ENCODE peak calls at places on chromosomes 4 and X, in six cellular contexts. D, W, Z, S, C and G are unnamed samples.

GRCh38 chr4:38621004-38621684 is 42.9 kb upstream of the KLF3 start:
- DNase-seq in Z (no peak), C (no peak), S (peak; percentile 56), W (no peak), D (peak; percentile 87), G (no peak)

GRCh38 chrX:46693149-46693548 is 65.8 kb downstream of the SLC9A7 start:
- DNase-seq in Z (no peak), D (no peak), C (no peak), S (no peak), W (no peak), G (no peak)

GRCh38 chr4:143489116-143489515 is 24.4 kb upstream of the SMARCA5 start:
- DNase-seq in D (peak; percentile 28), S (peak; percentile 14), Z (no peak), W (no peak), C (no peak), G (no peak)

GRCh38 chrX:100663651-100664050 is 19.7 kb downstream of the SRPX2 start:
- DNase-seq in S (no peak), Z (no peak), D (no peak), C (no peak), W (no peak), G (no peak)

GRCh38 chrX:107029752-107030151 is 29.7 kb upstream of the MORC4 start:
- DNase-seq in D (no peak), S (no peak), C (no peak), Z (no peak), W (no peak), G (no peak)

GRCh38 chr4:39205000-39205399 is 22.7 kb downstream of the WDR19 start:
- DNase-seq in S (no peak), Z (no peak), C (no peak), D (no peak), W (no peak), G (no peak)

GRCh38 chrX:31223817-31224216 is 152.0 kb upstream of the FTHL17 start:
- DNase-seq in W (no peak), Z (no peak), S (peak; percentile 51), D (peak; percentile 80), C (no peak), G (no peak)

GRCh38 chr4:141802324-141802723 is 165.9 kb downstream of the IL15 start:
- DNase-seq in Z (no peak), S (no peak), W (no peak), D (peak; percentile 82), C (no peak), G (no peak)

GRCh38 chrX:29419774-29420553 is 795.4 kb upstream of the MAGEB2 start:
- DNase-seq in S (no peak), W (no peak), D (peak; percentile 69), Z (no peak), C (no peak), G (no peak)

GRCh38 chrX:10741496-10742048 is 121.2 kb upstream of the MID1 start:
- DNase-seq in W (no peak), D (no peak), Z (no peak), C (no peak), S (no peak), G (no peak)

GRCh38 chr4:174071591-174071990 is 211.9 kb downstream of the FBXO8 start:
- DNase-seq in S (no peak), W (no peak), C (no peak), D (no peak), Z (no peak), G (no peak)

GRCh38 chrX:107559506-107559905 is 68.8 kb upstream of the PRPS1 start:
- DNase-seq in Z (no peak), W (no peak), D (peak; percentile 16), C (no peak), S (no peak), G (no peak)

GRCh38 chrX:69150294-69150960 is 14.8 kb downstream of the PJA1 start:
- DNase-seq in D (no peak), Z (no peak), S (no peak), W (no peak), C (no peak), G (no peak)

GRCh38 chrX:131081772-131082755 is 23.9 kb downstream of the ARHGAP36 start:
- DNase-seq in C (no peak), S (no peak), W (no peak), Z (no peak), D (no peak), G (no peak)

GRCh38 chr4:70902577-70903281 is 560 bp downstream of the MOB1B start:
- DNase-seq in S (no peak), W (no peak), Z (no peak), C (no peak), D (peak; percentile 21), G (no peak)

GRCh38 chr4:142778430-142778829 is 67.7 kb downstream of the INPP4B start:
- DNase-seq in C (no peak), D (peak; percentile 74), S (no peak), Z (no peak), W (no peak), G (no peak)

GRCh38 chr4:82691431-82691830 is 107.2 kb downstream of the SCD5 start:
- DNase-seq in Z (no peak), C (no peak), S (no peak), D (no peak), W (no peak), G (no peak)

GRCh38 chr4:158606969-158607368 is 64.7 kb downstream of the C4orf46 start:
- DNase-seq in C (no peak), Z (no peak), W (no peak), S (no peak), D (no peak), G (no peak)

GRCh38 chr4:174401471-174402130 is 117.9 kb downstream of the CEP44 start:
- DNase-seq in Z (no peak), D (no peak), W (no peak), S (no peak), C (no peak), G (no peak)

GRCh38 chrX:25004040-25004439 is 11.7 kb downstream of the ARX start:
- DNase-seq in Z (no peak), C (no peak), W (no peak), D (no peak), S (no peak), G (no peak)

GRCh38 chrX:65608021-65608420 is 59.4 kb upstream of the MSN start:
- DNase-seq in C (no peak), Z (no peak), D (no peak), W (no peak), S (no peak), G (no peak)

GRCh38 chrX:40170830-40171512 is 73.2 kb upstream of the BCOR start:
- DNase-seq in Z (no peak), S (no peak), D (no peak), C (no peak), W (no peak), G (no peak)

GRCh38 chr4:123477804-123478209 is 81.2 kb downstream of the SPRY1 start:
- DNase-seq in S (no peak), W (peak; percentile 36), D (peak; percentile 50), C (no peak), Z (no peak), G (peak; percentile 36)

GRCh38 chrX:3326721-3327120 is 19.7 kb downstream of the MXRA5 start:
- DNase-seq in W (no peak), S (no peak), Z (no peak), D (peak; percentile 10), C (no peak), G (no peak)

DNA sequence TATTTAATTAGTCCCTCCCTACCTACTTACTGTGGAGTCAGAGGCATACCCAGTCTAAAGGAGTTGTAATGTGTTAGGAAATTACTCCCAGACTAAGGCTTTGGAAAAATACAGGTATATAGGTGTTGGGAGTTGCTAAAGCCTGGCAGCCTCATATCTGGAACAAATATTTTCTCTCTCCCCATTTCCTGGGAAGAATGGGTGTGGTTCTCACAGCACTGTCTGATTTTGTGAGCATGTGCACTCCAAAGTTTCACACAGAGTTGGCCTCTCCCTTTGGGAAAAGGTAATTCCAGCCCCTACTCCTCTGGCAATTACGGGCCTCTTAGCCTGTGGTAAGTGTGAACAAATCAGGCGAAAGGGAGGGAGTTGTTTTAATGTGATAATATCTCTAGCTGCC is 187.0 kb downstream of the MID1IP1 start:
- DNase-seq in S (no peak), Z (no peak), W (no peak), D (no peak), C (no peak), G (no peak)
- TF ChIP-seq CTCF in S (no peak), Z (no peak), W (no peak), D (no peak), C (no peak), G (no peak)

DNA sequence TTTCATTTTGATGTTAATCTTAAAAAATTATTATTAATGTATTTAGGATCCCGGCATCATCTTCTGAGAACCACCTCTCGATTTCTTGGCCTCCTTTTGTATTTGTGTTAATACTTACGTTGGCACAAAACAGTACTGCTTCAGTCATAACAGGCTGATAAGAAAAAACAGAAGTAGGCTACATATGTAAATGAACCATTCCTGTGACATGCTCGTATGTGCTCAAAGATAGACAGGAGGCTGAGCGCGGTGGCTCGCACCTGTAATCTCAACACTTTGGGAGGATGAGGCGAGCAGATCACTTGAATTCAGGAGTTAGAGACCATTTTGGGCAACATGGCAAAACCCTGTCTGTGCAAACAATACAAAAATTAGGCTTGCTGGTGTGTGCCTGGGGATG is 109.4 kb upstream of the H2AZ1 start:
- DNase-seq in S (no peak), C (no peak), Z (no peak), D (no peak), W (no peak), G (no peak)
- TF ChIP-seq CTCF in S (no peak), C (no peak), Z (no peak), D (no peak), W (no peak), G (no peak)

DNA sequence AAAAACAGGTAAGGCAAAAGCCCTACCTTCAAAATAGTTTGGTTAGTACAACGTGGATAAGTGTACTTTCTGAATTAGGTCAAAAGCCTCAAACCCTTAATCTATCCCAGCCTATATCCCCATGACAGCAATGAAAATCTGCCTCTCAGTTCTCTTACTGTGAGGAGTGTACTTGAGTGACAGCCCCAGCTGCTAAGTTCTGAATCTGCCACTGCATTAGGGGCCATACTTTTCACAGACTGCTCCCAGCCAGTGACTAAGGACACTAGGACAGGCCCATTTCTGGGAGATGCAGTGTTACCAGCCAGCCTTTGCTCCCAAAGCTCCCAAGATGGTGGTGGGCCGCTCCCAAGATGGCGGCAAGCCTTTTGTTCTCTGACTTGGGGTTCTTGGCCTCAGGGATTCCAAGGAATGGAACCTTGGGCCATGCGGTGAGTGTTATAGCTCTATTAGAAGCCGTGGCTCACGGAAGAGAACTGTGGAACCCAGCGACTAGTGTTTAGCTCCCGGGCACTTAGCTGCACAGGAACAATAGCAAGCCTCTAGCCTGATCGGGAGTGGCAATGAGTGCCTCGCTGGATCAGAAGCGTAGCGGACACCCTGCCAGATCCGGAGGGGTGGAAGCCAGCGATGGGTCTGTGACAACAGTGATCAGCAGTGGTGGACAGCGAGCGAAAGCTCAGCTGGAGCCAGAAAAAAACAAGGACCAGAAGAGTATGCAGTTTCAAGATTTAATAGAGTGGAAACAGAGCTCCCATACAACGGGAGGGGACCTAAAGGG is 175.6 kb upstream of the NRK start:
- DNase-seq in W (no peak), C (no peak), D (no peak), S (no peak), Z (no peak), G (no peak)
- TF ChIP-seq CTCF in W (no peak), C (no peak), D (no peak), S (no peak), Z (no peak), G (no peak)

GRCh38 chrX:19515615-19516105 is 352 bp upstream of the MAP3K15 start:
- DNase-seq in D (no peak), S (no peak), C (no peak), Z (no peak), W (no peak), G (no peak)
- TF ChIP-seq CTCF in D (no peak), S (peak; percentile 29), C (no peak), Z (peak; percentile 57), W (no peak), G (peak; percentile 52)

GRCh38 chr4:188246488-188246887 is 107.2 kb downstream of the TRIML1 start:
- DNase-seq in W (no peak), Z (no peak), C (no peak), D (peak; percentile 25), S (no peak), G (no peak)
- TF ChIP-seq CTCF in W (no peak), Z (peak; percentile 25), C (no peak), D (peak; percentile 22), S (no peak), G (no peak)